ENCODE peak calls at places on chromosomes 12 and 14, in nine cellular contexts. One of them, this sample, is unnamed.

GRCh38 chr12:122893208-122894151 is 2.4 kb downstream of the VPS37B start:
- DNase-seq in body of pancreas: no peak
- DNase-seq in heart right ventricle: no peak
- DNase-seq in kidney: no peak
- DNase-seq in HFF-Myc: no peak
- DNase-seq in COR-L47: no peak
- DNase-seq in NCI-H1092: no peak
- DNase-seq in cardiac fibroblast: no peak
- DNase-seq in bronchial epithelial cell: no peak
- DNase-seq in this sample: no peak

GRCh38 chr12:49296836-49297694 is 2.1 kb downstream of the PRPH start:
- DNase-seq in body of pancreas: peak; percentile 51
- DNase-seq in heart right ventricle: no peak
- DNase-seq in COR-L47: peak; percentile 76
- DNase-seq in bronchial epithelial cell: no peak
- DNase-seq in kidney: peak; percentile 77
- DNase-seq in NCI-H1092: no peak
- DNase-seq in cardiac fibroblast: no peak
- DNase-seq in HFF-Myc: no peak
- DNase-seq in this sample: no peak

GRCh38 chr14:76954371-76954770 is 74.1 kb downstream of the IRF2BPL start:
- DNase-seq in HFF-Myc: no peak
- DNase-seq in NCI-H1092: no peak
- DNase-seq in bronchial epithelial cell: no peak
- DNase-seq in COR-L47: no peak
- DNase-seq in kidney: no peak
- DNase-seq in body of pancreas: no peak
- DNase-seq in cardiac fibroblast: no peak
- DNase-seq in heart right ventricle: no peak
- DNase-seq in this sample: no peak

GRCh38 chr14:95493976-95494375 is 22.5 kb downstream of the SYNE3 start:
- DNase-seq in COR-L47: no peak
- DNase-seq in HFF-Myc: no peak
- DNase-seq in bronchial epithelial cell: no peak
- DNase-seq in kidney: peak; percentile 39
- DNase-seq in body of pancreas: no peak
- DNase-seq in NCI-H1092: no peak
- DNase-seq in heart right ventricle: no peak
- DNase-seq in cardiac fibroblast: no peak
- DNase-seq in this sample: no peak

GRCh38 chr14:31268216-31268615 is 60.6 kb upstream of the HECTD1 start:
- DNase-seq in HFF-Myc: no peak
- DNase-seq in bronchial epithelial cell: no peak
- DNase-seq in cardiac fibroblast: no peak
- DNase-seq in heart right ventricle: no peak
- DNase-seq in kidney: no peak
- DNase-seq in COR-L47: no peak
- DNase-seq in body of pancreas: no peak
- DNase-seq in NCI-H1092: no peak
- DNase-seq in this sample: no peak

GRCh38 chr12:2336409-2336829 is 283.6 kb downstream of the CACNA1C start:
- DNase-seq in bronchial epithelial cell: peak; percentile 82
- DNase-seq in body of pancreas: no peak
- DNase-seq in cardiac fibroblast: peak; percentile 93
- DNase-seq in HFF-Myc: peak; percentile 93
- DNase-seq in kidney: no peak
- DNase-seq in NCI-H1092: no peak
- DNase-seq in COR-L47: no peak
- DNase-seq in heart right ventricle: peak; percentile 56
- DNase-seq in this sample: no peak

GRCh38 chr12:123151679-123152454 is 977 bp upstream of the PITPNM2 start:
- DNase-seq in COR-L47: no peak
- DNase-seq in cardiac fibroblast: no peak
- DNase-seq in body of pancreas: no peak
- DNase-seq in kidney: peak; percentile 70
- DNase-seq in heart right ventricle: no peak
- DNase-seq in bronchial epithelial cell: no peak
- DNase-seq in HFF-Myc: no peak
- DNase-seq in NCI-H1092: no peak
- DNase-seq in this sample: no peak

GRCh38 chr12:47033081-47033480 is 46.3 kb upstream of the PCED1B start:
- DNase-seq in NCI-H1092: no peak
- DNase-seq in bronchial epithelial cell: peak; percentile 44
- DNase-seq in kidney: peak; percentile 61
- DNase-seq in COR-L47: no peak
- DNase-seq in body of pancreas: peak; percentile 35
- DNase-seq in heart right ventricle: no peak
- DNase-seq in cardiac fibroblast: peak; percentile 57
- DNase-seq in HFF-Myc: no peak
- DNase-seq in this sample: no peak

GRCh38 chr12:47318963-47319362 is 239.2 kb upstream of the AMIGO2 start:
- DNase-seq in kidney: no peak
- DNase-seq in NCI-H1092: no peak
- DNase-seq in HFF-Myc: no peak
- DNase-seq in cardiac fibroblast: no peak
- DNase-seq in bronchial epithelial cell: no peak
- DNase-seq in body of pancreas: no peak
- DNase-seq in COR-L47: no peak
- DNase-seq in heart right ventricle: no peak
- DNase-seq in this sample: no peak

GRCh38 chr12:127355061-127355820 is 911.7 kb upstream of the TMEM132C start:
- DNase-seq in bronchial epithelial cell: peak; percentile 64
- DNase-seq in COR-L47: no peak
- DNase-seq in cardiac fibroblast: peak; percentile 58
- DNase-seq in HFF-Myc: no peak
- DNase-seq in NCI-H1092: no peak
- DNase-seq in heart right ventricle: no peak
- DNase-seq in kidney: no peak
- DNase-seq in body of pancreas: no peak
- DNase-seq in this sample: no peak

GRCh38 chr14:103385994-103386491 is 828 bp downstream of the MARK3 start:
- DNase-seq in bronchial epithelial cell: no peak
- DNase-seq in NCI-H1092: no peak
- DNase-seq in COR-L47: no peak
- DNase-seq in body of pancreas: peak; percentile 41
- DNase-seq in HFF-Myc: no peak
- DNase-seq in cardiac fibroblast: peak; percentile 46
- DNase-seq in heart right ventricle: peak; percentile 21
- DNase-seq in kidney: peak; percentile 77
- DNase-seq in this sample: no peak

GRCh38 chr14:30988509-30988908 is 36.9 kb upstream of the AP4S1 start:
- DNase-seq in COR-L47: no peak
- DNase-seq in kidney: no peak
- DNase-seq in bronchial epithelial cell: peak; percentile 26
- DNase-seq in cardiac fibroblast: peak; percentile 27
- DNase-seq in heart right ventricle: no peak
- DNase-seq in NCI-H1092: no peak
- DNase-seq in HFF-Myc: no peak
- DNase-seq in body of pancreas: no peak
- DNase-seq in this sample: peak; percentile 11

GRCh38 chr14:101178184-101179072 is 274.9 kb upstream of the RTL1 start:
- DNase-seq in kidney: peak; percentile 55
- DNase-seq in heart right ventricle: no peak
- DNase-seq in HFF-Myc: no peak
- DNase-seq in COR-L47: no peak
- DNase-seq in cardiac fibroblast: no peak
- DNase-seq in NCI-H1092: no peak
- DNase-seq in bronchial epithelial cell: no peak
- DNase-seq in body of pancreas: no peak
- DNase-seq in this sample: no peak

GRCh38 chr14:51498411-51499227 is 153.1 kb upstream of the FRMD6 start:
- DNase-seq in COR-L47: no peak
- DNase-seq in cardiac fibroblast: no peak
- DNase-seq in NCI-H1092: no peak
- DNase-seq in body of pancreas: no peak
- DNase-seq in heart right ventricle: no peak
- DNase-seq in kidney: no peak
- DNase-seq in bronchial epithelial cell: no peak
- DNase-seq in HFF-Myc: no peak
- DNase-seq in this sample: no peak

GRCh38 chr12:55906056-55906455 is 21.6 kb downstream of the PYM1 start:
- DNase-seq in HFF-Myc: no peak
- DNase-seq in cardiac fibroblast: peak; percentile 78
- DNase-seq in bronchial epithelial cell: peak; percentile 76
- DNase-seq in COR-L47: no peak
- DNase-seq in kidney: no peak
- DNase-seq in NCI-H1092: no peak
- DNase-seq in heart right ventricle: no peak
- DNase-seq in body of pancreas: no peak
- DNase-seq in this sample: no peak

GRCh38 chr12:45878630-45879255 is 111.6 kb downstream of the SCAF11 start:
- DNase-seq in bronchial epithelial cell: peak; percentile 7
- DNase-seq in heart right ventricle: no peak
- DNase-seq in HFF-Myc: no peak
- DNase-seq in kidney: no peak
- DNase-seq in NCI-H1092: no peak
- DNase-seq in body of pancreas: no peak
- DNase-seq in COR-L47: peak; percentile 16
- DNase-seq in cardiac fibroblast: peak; percentile 38
- DNase-seq in this sample: no peak

GRCh38 chr12:4327293-4327692 is 6.3 kb downstream of the TIGAR start:
- DNase-seq in bronchial epithelial cell: no peak
- DNase-seq in COR-L47: no peak
- DNase-seq in heart right ventricle: no peak
- DNase-seq in cardiac fibroblast: no peak
- DNase-seq in HFF-Myc: no peak
- DNase-seq in NCI-H1092: no peak
- DNase-seq in kidney: no peak
- DNase-seq in body of pancreas: no peak
- DNase-seq in this sample: no peak

GRCh38 chr14:33908540-33909223 is 42.2 kb downstream of the EGLN3 start:
- DNase-seq in heart right ventricle: no peak
- DNase-seq in HFF-Myc: no peak
- DNase-seq in COR-L47: no peak
- DNase-seq in kidney: no peak
- DNase-seq in NCI-H1092: no peak
- DNase-seq in body of pancreas: no peak
- DNase-seq in bronchial epithelial cell: no peak
- DNase-seq in cardiac fibroblast: no peak
- DNase-seq in this sample: no peak

GRCh38 chr14:60721331-60722162 is 2.6 kb downstream of the SIX4 start:
- DNase-seq in COR-L47: peak; percentile 34
- DNase-seq in NCI-H1092: peak; percentile 12
- DNase-seq in heart right ventricle: peak; percentile 6
- DNase-seq in bronchial epithelial cell: peak; percentile 31
- DNase-seq in kidney: peak; percentile 83
- DNase-seq in body of pancreas: peak; percentile 55
- DNase-seq in HFF-Myc: no peak
- DNase-seq in cardiac fibroblast: peak; percentile 54
- DNase-seq in this sample: peak; percentile 49

GRCh38 chr12:65649126-65649525 is 175.2 kb upstream of the HMGA2 start:
- DNase-seq in heart right ventricle: no peak
- DNase-seq in NCI-H1092: no peak
- DNase-seq in body of pancreas: no peak
- DNase-seq in HFF-Myc: peak; percentile 92
- DNase-seq in COR-L47: no peak
- DNase-seq in cardiac fibroblast: peak; percentile 100
- DNase-seq in kidney: no peak
- DNase-seq in bronchial epithelial cell: peak; percentile 100
- DNase-seq in this sample: peak; percentile 14

GRCh38 chr12:64752833-64753238 is 6.4 kb downstream of the GNS start:
- DNase-seq in bronchial epithelial cell: no peak
- DNase-seq in HFF-Myc: no peak
- DNase-seq in body of pancreas: no peak
- DNase-seq in heart right ventricle: no peak
- DNase-seq in NCI-H1092: no peak
- DNase-seq in cardiac fibroblast: no peak
- DNase-seq in COR-L47: no peak
- DNase-seq in kidney: no peak
- DNase-seq in this sample: no peak

GRCh38 chr14:75283162-75283883 is 4.7 kb downstream of the FOS start:
- DNase-seq in HFF-Myc: no peak
- DNase-seq in NCI-H1092: no peak
- DNase-seq in bronchial epithelial cell: peak; percentile 88
- DNase-seq in COR-L47: no peak
- DNase-seq in kidney: no peak
- DNase-seq in body of pancreas: peak; percentile 49
- DNase-seq in heart right ventricle: no peak
- DNase-seq in cardiac fibroblast: peak; percentile 50
- DNase-seq in this sample: no peak

GRCh38 chr12:52120951-52121847 is 41.7 kb downstream of the SMIM41 start:
- DNase-seq in bronchial epithelial cell: no peak
- DNase-seq in HFF-Myc: no peak
- DNase-seq in COR-L47: no peak
- DNase-seq in body of pancreas: no peak
- DNase-seq in kidney: no peak
- DNase-seq in NCI-H1092: no peak
- DNase-seq in heart right ventricle: no peak
- DNase-seq in cardiac fibroblast: no peak
- DNase-seq in this sample: no peak

GRCh38 chr14:69281450-69282169 is 21.7 kb downstream of the GALNT16 start:
- DNase-seq in body of pancreas: no peak
- DNase-seq in COR-L47: no peak
- DNase-seq in bronchial epithelial cell: no peak
- DNase-seq in cardiac fibroblast: no peak
- DNase-seq in kidney: peak; percentile 23
- DNase-seq in HFF-Myc: no peak
- DNase-seq in NCI-H1092: peak; percentile 28
- DNase-seq in heart right ventricle: peak; percentile 54
- DNase-seq in this sample: no peak

GRCh38 chr12:109927622-109928021 is 27.5 kb downstream of the TCHP start:
- DNase-seq in COR-L47: peak; percentile 31
- DNase-seq in kidney: no peak
- DNase-seq in cardiac fibroblast: peak; percentile 70
- DNase-seq in NCI-H1092: no peak
- DNase-seq in heart right ventricle: no peak
- DNase-seq in bronchial epithelial cell: peak; percentile 18
- DNase-seq in HFF-Myc: no peak
- DNase-seq in body of pancreas: peak; percentile 50
- DNase-seq in this sample: no peak

GRCh38 chr12:92027243-92027642 is 118.4 kb downstream of the BTG1 start:
- DNase-seq in bronchial epithelial cell: no peak
- DNase-seq in heart right ventricle: no peak
- DNase-seq in cardiac fibroblast: no peak
- DNase-seq in HFF-Myc: no peak
- DNase-seq in NCI-H1092: no peak
- DNase-seq in COR-L47: no peak
- DNase-seq in body of pancreas: no peak
- DNase-seq in kidney: no peak
- DNase-seq in this sample: no peak

GRCh38 chr14:75392686-75393641 is 34.9 kb upstream of the JDP2 start:
- DNase-seq in HFF-Myc: no peak
- DNase-seq in COR-L47: no peak
- DNase-seq in body of pancreas: no peak
- DNase-seq in heart right ventricle: no peak
- DNase-seq in bronchial epithelial cell: no peak
- DNase-seq in kidney: no peak
- DNase-seq in cardiac fibroblast: no peak
- DNase-seq in NCI-H1092: no peak
- DNase-seq in this sample: no peak

GRCh38 chr14:104553166-104554087 is 26.1 kb upstream of the C14orf180 start:
- DNase-seq in heart right ventricle: no peak
- DNase-seq in kidney: peak; percentile 55
- DNase-seq in NCI-H1092: no peak
- DNase-seq in cardiac fibroblast: no peak
- DNase-seq in body of pancreas: no peak
- DNase-seq in HFF-Myc: no peak
- DNase-seq in COR-L47: no peak
- DNase-seq in bronchial epithelial cell: no peak
- DNase-seq in this sample: no peak

GRCh38 chr12:78119351-78119918 is 288.7 kb downstream of the NAV3 start:
- DNase-seq in NCI-H1092: no peak
- DNase-seq in cardiac fibroblast: no peak
- DNase-seq in kidney: no peak
- DNase-seq in heart right ventricle: no peak
- DNase-seq in bronchial epithelial cell: peak; percentile 16
- DNase-seq in body of pancreas: no peak
- DNase-seq in HFF-Myc: no peak
- DNase-seq in COR-L47: no peak
- DNase-seq in this sample: no peak

This sample was measured in frontal cortex.